ENCODE peak calls at places on chromosomes 5 and 9, in eight cellular contexts. One of them, this sample, is unnamed.

GRCh38 chr9:107869111-107869510 is 379.5 kb upstream of the KLF4 start:
- DNase-seq in NCI-H1092: no peak
- DNase-seq in SK-MEL-5: no peak
- DNase-seq in AG20443: no peak
- DNase-seq in DMS 273 treated with DMSO at 0.1 percent for 48 hours: no peak
- DNase-seq in renal cortical epithelial cell: no peak
- DNase-seq in CD8-positive, alpha-beta T cell: no peak
- DNase-seq in breast epithelium: no peak
- DNase-seq in this sample: no peak

GRCh38 chr5:143921525-143922311 is 109.8 kb downstream of the HMHB1 start:
- DNase-seq in renal cortical epithelial cell: peak; percentile 64
- DNase-seq in DMS 273 treated with DMSO at 0.1 percent for 48 hours: no peak
- DNase-seq in CD8-positive, alpha-beta T cell: no peak
- DNase-seq in breast epithelium: no peak
- DNase-seq in NCI-H1092: no peak
- DNase-seq in AG20443: peak; percentile 69
- DNase-seq in SK-MEL-5: no peak
- DNase-seq in this sample: peak; percentile 76

GRCh38 chr9:22693151-22693550 is 246.5 kb downstream of the DMRTA1 start:
- DNase-seq in CD8-positive, alpha-beta T cell: no peak
- DNase-seq in AG20443: no peak
- DNase-seq in SK-MEL-5: no peak
- DNase-seq in renal cortical epithelial cell: no peak
- DNase-seq in DMS 273 treated with DMSO at 0.1 percent for 48 hours: no peak
- DNase-seq in breast epithelium: no peak
- DNase-seq in NCI-H1092: no peak
- DNase-seq in this sample: no peak

GRCh38 chr9:971901-972511 is 4.4 kb upstream of the DMRT3 start:
- DNase-seq in AG20443: peak; percentile 50
- DNase-seq in breast epithelium: no peak
- DNase-seq in CD8-positive, alpha-beta T cell: no peak
- DNase-seq in SK-MEL-5: no peak
- DNase-seq in NCI-H1092: no peak
- DNase-seq in DMS 273 treated with DMSO at 0.1 percent for 48 hours: no peak
- DNase-seq in renal cortical epithelial cell: no peak
- DNase-seq in this sample: no peak

GRCh38 chr5:110087829-110088228 is 398.1 kb downstream of the MAN2A1 start:
- DNase-seq in renal cortical epithelial cell: peak; percentile 56
- DNase-seq in DMS 273 treated with DMSO at 0.1 percent for 48 hours: no peak
- DNase-seq in SK-MEL-5: no peak
- DNase-seq in CD8-positive, alpha-beta T cell: no peak
- DNase-seq in AG20443: no peak
- DNase-seq in breast epithelium: no peak
- DNase-seq in NCI-H1092: no peak
- DNase-seq in this sample: no peak

GRCh38 chr5:73985145-73985544 is 359.1 kb downstream of the ARHGEF28 start:
- DNase-seq in DMS 273 treated with DMSO at 0.1 percent for 48 hours: no peak
- DNase-seq in SK-MEL-5: peak; percentile 41
- DNase-seq in CD8-positive, alpha-beta T cell: no peak
- DNase-seq in AG20443: no peak
- DNase-seq in renal cortical epithelial cell: peak; percentile 36
- DNase-seq in NCI-H1092: peak; percentile 47
- DNase-seq in breast epithelium: no peak
- DNase-seq in this sample: no peak

GRCh38 chr5:103674321-103674720 is 111.7 kb upstream of the NUDT12 start:
- DNase-seq in CD8-positive, alpha-beta T cell: no peak
- DNase-seq in SK-MEL-5: no peak
- DNase-seq in renal cortical epithelial cell: no peak
- DNase-seq in breast epithelium: no peak
- DNase-seq in NCI-H1092: peak; percentile 74
- DNase-seq in AG20443: no peak
- DNase-seq in DMS 273 treated with DMSO at 0.1 percent for 48 hours: no peak
- DNase-seq in this sample: no peak

GRCh38 chr5:175657593-175658271 is at the start of gene HRH2:
- DNase-seq in renal cortical epithelial cell: no peak
- DNase-seq in NCI-H1092: no peak
- DNase-seq in DMS 273 treated with DMSO at 0.1 percent for 48 hours: no peak
- DNase-seq in CD8-positive, alpha-beta T cell: no peak
- DNase-seq in breast epithelium: no peak
- DNase-seq in SK-MEL-5: peak; percentile 7
- DNase-seq in AG20443: no peak
- DNase-seq in this sample: no peak

GRCh38 chr5:19920761-19921160 is 67.2 kb downstream of the CDH18 start:
- DNase-seq in AG20443: no peak
- DNase-seq in breast epithelium: no peak
- DNase-seq in CD8-positive, alpha-beta T cell: no peak
- DNase-seq in SK-MEL-5: no peak
- DNase-seq in renal cortical epithelial cell: no peak
- DNase-seq in NCI-H1092: no peak
- DNase-seq in DMS 273 treated with DMSO at 0.1 percent for 48 hours: no peak
- DNase-seq in this sample: no peak

GRCh38 chr9:127968046-127968445 is 12.7 kb downstream of the EEIG1 start:
- DNase-seq in AG20443: no peak
- DNase-seq in renal cortical epithelial cell: peak; percentile 75
- DNase-seq in NCI-H1092: no peak
- DNase-seq in CD8-positive, alpha-beta T cell: no peak
- DNase-seq in SK-MEL-5: no peak
- DNase-seq in breast epithelium: no peak
- DNase-seq in DMS 273 treated with DMSO at 0.1 percent for 48 hours: no peak
- DNase-seq in this sample: no peak

GRCh38 chr5:95759005-95759404 is 27.9 kb downstream of the RHOBTB3 start:
- DNase-seq in AG20443: no peak
- DNase-seq in DMS 273 treated with DMSO at 0.1 percent for 48 hours: no peak
- DNase-seq in SK-MEL-5: no peak
- DNase-seq in CD8-positive, alpha-beta T cell: no peak
- DNase-seq in NCI-H1092: no peak
- DNase-seq in renal cortical epithelial cell: no peak
- DNase-seq in breast epithelium: no peak
- DNase-seq in this sample: no peak

GRCh38 chr5:144538845-144539244 is 368.2 kb downstream of the KCTD16 start:
- DNase-seq in CD8-positive, alpha-beta T cell: no peak
- DNase-seq in breast epithelium: no peak
- DNase-seq in AG20443: no peak
- DNase-seq in DMS 273 treated with DMSO at 0.1 percent for 48 hours: no peak
- DNase-seq in NCI-H1092: no peak
- DNase-seq in SK-MEL-5: no peak
- DNase-seq in renal cortical epithelial cell: no peak
- DNase-seq in this sample: no peak

GRCh38 chr5:7927466-7928375 is 58.8 kb downstream of the MTRR start:
- DNase-seq in AG20443: peak; percentile 82
- DNase-seq in SK-MEL-5: peak; percentile 89
- DNase-seq in NCI-H1092: peak; percentile 41
- DNase-seq in breast epithelium: no peak
- DNase-seq in renal cortical epithelial cell: peak; percentile 44
- DNase-seq in CD8-positive, alpha-beta T cell: no peak
- DNase-seq in DMS 273 treated with DMSO at 0.1 percent for 48 hours: peak; percentile 32
- DNase-seq in this sample: peak; percentile 26

GRCh38 chr5:37533851-37534250 is 154.7 kb downstream of the WDR70 start:
- DNase-seq in CD8-positive, alpha-beta T cell: no peak
- DNase-seq in breast epithelium: no peak
- DNase-seq in renal cortical epithelial cell: peak; percentile 22
- DNase-seq in NCI-H1092: no peak
- DNase-seq in AG20443: peak; percentile 11
- DNase-seq in SK-MEL-5: no peak
- DNase-seq in DMS 273 treated with DMSO at 0.1 percent for 48 hours: no peak
- DNase-seq in this sample: peak; percentile 86

GRCh38 chr5:151058891-151059611 is 21.8 kb downstream of the TNIP1 start:
- DNase-seq in CD8-positive, alpha-beta T cell: no peak
- DNase-seq in renal cortical epithelial cell: peak; percentile 74
- DNase-seq in AG20443: no peak
- DNase-seq in breast epithelium: no peak
- DNase-seq in DMS 273 treated with DMSO at 0.1 percent for 48 hours: no peak
- DNase-seq in NCI-H1092: no peak
- DNase-seq in SK-MEL-5: no peak
- DNase-seq in this sample: no peak

GRCh38 chr9:95533996-95534680 is 17.4 kb upstream of the PTCH1 start:
- DNase-seq in SK-MEL-5: no peak
- DNase-seq in DMS 273 treated with DMSO at 0.1 percent for 48 hours: no peak
- DNase-seq in renal cortical epithelial cell: no peak
- DNase-seq in CD8-positive, alpha-beta T cell: no peak
- DNase-seq in breast epithelium: no peak
- DNase-seq in NCI-H1092: no peak
- DNase-seq in AG20443: no peak
- DNase-seq in this sample: no peak

GRCh38 chr9:105979359-105979758 is 285.0 kb downstream of the TMEM38B start:
- DNase-seq in CD8-positive, alpha-beta T cell: no peak
- DNase-seq in NCI-H1092: no peak
- DNase-seq in SK-MEL-5: peak; percentile 80
- DNase-seq in DMS 273 treated with DMSO at 0.1 percent for 48 hours: no peak
- DNase-seq in breast epithelium: no peak
- DNase-seq in AG20443: no peak
- DNase-seq in renal cortical epithelial cell: no peak
- DNase-seq in this sample: no peak

GRCh38 chr9:16335788-16336580 is 534.5 kb downstream of the BNC2 start:
- DNase-seq in breast epithelium: no peak
- DNase-seq in NCI-H1092: no peak
- DNase-seq in SK-MEL-5: no peak
- DNase-seq in AG20443: peak; percentile 98
- DNase-seq in renal cortical epithelial cell: peak; percentile 99
- DNase-seq in CD8-positive, alpha-beta T cell: no peak
- DNase-seq in DMS 273 treated with DMSO at 0.1 percent for 48 hours: peak; percentile 21
- DNase-seq in this sample: peak; percentile 74

GRCh38 chr5:172929371-172929838 is 29.8 kb upstream of the RPL26L1 start:
- DNase-seq in renal cortical epithelial cell: peak; percentile 72
- DNase-seq in NCI-H1092: no peak
- DNase-seq in CD8-positive, alpha-beta T cell: no peak
- DNase-seq in breast epithelium: no peak
- DNase-seq in DMS 273 treated with DMSO at 0.1 percent for 48 hours: no peak
- DNase-seq in AG20443: peak; percentile 88
- DNase-seq in SK-MEL-5: no peak
- DNase-seq in this sample: no peak

GRCh38 chr9:35960029-35960655 is 2.2 kb upstream of the OR2S2 start:
- DNase-seq in renal cortical epithelial cell: no peak
- DNase-seq in NCI-H1092: no peak
- DNase-seq in CD8-positive, alpha-beta T cell: no peak
- DNase-seq in AG20443: peak; percentile 39
- DNase-seq in DMS 273 treated with DMSO at 0.1 percent for 48 hours: no peak
- DNase-seq in SK-MEL-5: no peak
- DNase-seq in breast epithelium: no peak
- DNase-seq in this sample: no peak

GRCh38 chr5:157543825-157544622 is 31.6 kb downstream of the ADAM19 start:
- DNase-seq in SK-MEL-5: no peak
- DNase-seq in renal cortical epithelial cell: no peak
- DNase-seq in breast epithelium: no peak
- DNase-seq in AG20443: peak; percentile 38
- DNase-seq in NCI-H1092: no peak
- DNase-seq in CD8-positive, alpha-beta T cell: no peak
- DNase-seq in DMS 273 treated with DMSO at 0.1 percent for 48 hours: no peak
- DNase-seq in this sample: no peak

GRCh38 chr9:99906403-99907207 is at the start of gene STX17:
- DNase-seq in NCI-H1092: peak; percentile 81
- DNase-seq in breast epithelium: peak; percentile 71
- DNase-seq in renal cortical epithelial cell: peak; percentile 59
- DNase-seq in DMS 273 treated with DMSO at 0.1 percent for 48 hours: peak; percentile 18
- DNase-seq in SK-MEL-5: peak; percentile 76
- DNase-seq in CD8-positive, alpha-beta T cell: peak; percentile 80
- DNase-seq in AG20443: peak; percentile 98
- DNase-seq in this sample: peak; percentile 49

GRCh38 chr5:119019431-119020348 is 31.3 kb upstream of the DTWD2 start:
- DNase-seq in breast epithelium: no peak
- DNase-seq in NCI-H1092: no peak
- DNase-seq in DMS 273 treated with DMSO at 0.1 percent for 48 hours: no peak
- DNase-seq in CD8-positive, alpha-beta T cell: no peak
- DNase-seq in renal cortical epithelial cell: peak; percentile 9
- DNase-seq in SK-MEL-5: peak; percentile 98
- DNase-seq in AG20443: no peak
- DNase-seq in this sample: no peak

GRCh38 chr5:179344301-179345178 is 721 bp downstream of the ADAMTS2 start:
- DNase-seq in CD8-positive, alpha-beta T cell: no peak
- DNase-seq in renal cortical epithelial cell: no peak
- DNase-seq in SK-MEL-5: no peak
- DNase-seq in breast epithelium: no peak
- DNase-seq in NCI-H1092: no peak
- DNase-seq in AG20443: peak; percentile 68
- DNase-seq in DMS 273 treated with DMSO at 0.1 percent for 48 hours: no peak
- DNase-seq in this sample: no peak

GRCh38 chr5:177507165-177507564 is 2.5 kb downstream of the DOK3 start:
- DNase-seq in SK-MEL-5: peak; percentile 50
- DNase-seq in breast epithelium: no peak
- DNase-seq in NCI-H1092: no peak
- DNase-seq in renal cortical epithelial cell: no peak
- DNase-seq in DMS 273 treated with DMSO at 0.1 percent for 48 hours: no peak
- DNase-seq in CD8-positive, alpha-beta T cell: no peak
- DNase-seq in AG20443: no peak
- DNase-seq in this sample: no peak

GRCh38 chr9:136533775-136534157 is 12.1 kb downstream of the NOTCH1 start:
- DNase-seq in DMS 273 treated with DMSO at 0.1 percent for 48 hours: no peak
- DNase-seq in NCI-H1092: no peak
- DNase-seq in CD8-positive, alpha-beta T cell: peak; percentile 62
- DNase-seq in breast epithelium: no peak
- DNase-seq in SK-MEL-5: no peak
- DNase-seq in renal cortical epithelial cell: no peak
- DNase-seq in AG20443: no peak
- DNase-seq in this sample: no peak

GRCh38 chr5:43191740-43192557 is at the start of gene NIM1K:
- DNase-seq in renal cortical epithelial cell: no peak
- DNase-seq in AG20443: peak; percentile 68
- DNase-seq in breast epithelium: no peak
- DNase-seq in CD8-positive, alpha-beta T cell: no peak
- DNase-seq in SK-MEL-5: peak; percentile 23
- DNase-seq in NCI-H1092: peak; percentile 45
- DNase-seq in DMS 273 treated with DMSO at 0.1 percent for 48 hours: peak; percentile 18
- DNase-seq in this sample: no peak

GRCh38 chr5:34827594-34828506 is 11.1 kb upstream of the TTC23L start:
- DNase-seq in CD8-positive, alpha-beta T cell: no peak
- DNase-seq in AG20443: no peak
- DNase-seq in DMS 273 treated with DMSO at 0.1 percent for 48 hours: no peak
- DNase-seq in NCI-H1092: no peak
- DNase-seq in breast epithelium: no peak
- DNase-seq in SK-MEL-5: no peak
- DNase-seq in renal cortical epithelial cell: no peak
- DNase-seq in this sample: no peak

GRCh38 chr5:68154119-68154857 is 61.3 kb upstream of the PIK3R1 start:
- DNase-seq in SK-MEL-5: no peak
- DNase-seq in NCI-H1092: no peak
- DNase-seq in AG20443: no peak
- DNase-seq in CD8-positive, alpha-beta T cell: no peak
- DNase-seq in breast epithelium: no peak
- DNase-seq in renal cortical epithelial cell: no peak
- DNase-seq in DMS 273 treated with DMSO at 0.1 percent for 48 hours: no peak
- DNase-seq in this sample: no peak

GRCh38 chr9:133000842-133001241 is 22.3 kb downstream of the GFI1B start:
- DNase-seq in DMS 273 treated with DMSO at 0.1 percent for 48 hours: no peak
- DNase-seq in SK-MEL-5: no peak
- DNase-seq in renal cortical epithelial cell: no peak
- DNase-seq in AG20443: no peak
- DNase-seq in CD8-positive, alpha-beta T cell: no peak
- DNase-seq in NCI-H1092: no peak
- DNase-seq in breast epithelium: no peak
- DNase-seq in this sample: no peak

GRCh38 chr5:65209341-65209740 is 272.4 kb downstream of the ADAMTS6 start:
- DNase-seq in CD8-positive, alpha-beta T cell: no peak
- DNase-seq in DMS 273 treated with DMSO at 0.1 percent for 48 hours: no peak
- DNase-seq in renal cortical epithelial cell: peak; percentile 88
- DNase-seq in AG20443: peak; percentile 61
- DNase-seq in NCI-H1092: no peak
- DNase-seq in breast epithelium: no peak
- DNase-seq in SK-MEL-5: no peak
- DNase-seq in this sample: no peak

GRCh38 chr5:109005611-109006010 is 257.9 kb downstream of the FER start:
- DNase-seq in CD8-positive, alpha-beta T cell: no peak
- DNase-seq in breast epithelium: no peak
- DNase-seq in SK-MEL-5: no peak
- DNase-seq in renal cortical epithelial cell: no peak
- DNase-seq in NCI-H1092: no peak
- DNase-seq in AG20443: no peak
- DNase-seq in DMS 273 treated with DMSO at 0.1 percent for 48 hours: no peak
- DNase-seq in this sample: no peak

GRCh38 chr9:94870793-94871558 is 144.5 kb downstream of the AOPEP start:
- DNase-seq in breast epithelium: no peak
- DNase-seq in SK-MEL-5: no peak
- DNase-seq in NCI-H1092: no peak
- DNase-seq in DMS 273 treated with DMSO at 0.1 percent for 48 hours: no peak
- DNase-seq in renal cortical epithelial cell: no peak
- DNase-seq in CD8-positive, alpha-beta T cell: peak; percentile 28
- DNase-seq in AG20443: peak; percentile 60
- DNase-seq in this sample: no peak

GRCh38 chr5:113123563-113123962 is 147.0 kb downstream of the DCP2 start:
- DNase-seq in renal cortical epithelial cell: peak; percentile 50
- DNase-seq in AG20443: no peak
- DNase-seq in CD8-positive, alpha-beta T cell: no peak
- DNase-seq in SK-MEL-5: peak; percentile 63
- DNase-seq in DMS 273 treated with DMSO at 0.1 percent for 48 hours: no peak
- DNase-seq in breast epithelium: no peak
- DNase-seq in NCI-H1092: no peak
- DNase-seq in this sample: no peak

This sample was measured in HS-27A.